ENCODE peak calls at places on chromosomes 13 and 19, in five cellular contexts. L, N, G, W and Y are unnamed samples.

GRCh38 chr19:41706741-41707501 is 1.5 kb upstream of the CEACAM5 start:
- DNase-seq in L (no peak), W (no peak), N (peak), G (peak), Y (no peak)

GRCh38 chr13:41970918-41971317 is 10.0 kb upstream of the VWA8 start:
- DNase-seq in N (no peak), L (no peak), W (no peak), G (no peak), Y (no peak)

GRCh38 chr19:17405250-17406038 is at the start of gene BST2:
- DNase-seq in N (peak), W (no peak), G (peak), L (no peak), Y (peak)

GRCh38 chr13:35283856-35284255 is 192.6 kb downstream of the MAB21L1 start:
- DNase-seq in G (no peak), W (no peak), L (no peak), N (peak), Y (no peak)

GRCh38 chr13:99321709-99322108 is 14.5 kb upstream of the GPR183 start:
- DNase-seq in W (no peak), G (no peak), N (no peak), L (no peak), Y (no peak)

GRCh38 chr13:33169273-33169980 is 116.1 kb downstream of the STARD13 start:
- DNase-seq in N (peak), W (peak), L (peak), G (no peak), Y (no peak)

GRCh38 chr19:47274891-47275865 is 493 bp downstream of the INAFM1 start:
- DNase-seq in L (no peak), G (no peak), N (peak), W (no peak), Y (no peak)

GRCh38 chr13:60642552-60642951 is 245.5 kb downstream of the TDRD3 start:
- DNase-seq in W (no peak), N (no peak), G (no peak), L (no peak), Y (no peak)

GRCh38 chr13:47794963-47795362 is 206.1 kb downstream of the SUCLA2 start:
- DNase-seq in W (no peak), N (peak), G (peak), L (no peak), Y (no peak)

GRCh38 chr13:102726430-102726829 is 31.6 kb upstream of the METTL21C start:
- DNase-seq in L (no peak), G (no peak), N (peak), W (no peak), Y (no peak)

GRCh38 chr13:45500492-45501174 is 35.9 kb downstream of the COG3 start:
- DNase-seq in L (peak), N (peak), G (no peak), W (peak), Y (no peak)

GRCh38 chr13:24863748-24864540 is 100.0 kb downstream of the RNF17 start:
- DNase-seq in W (no peak), N (peak), G (no peak), L (no peak), Y (no peak)

GRCh38 chr13:20441879-20442278 is 83.8 kb downstream of the CRYL1 start:
- DNase-seq in L (no peak), G (no peak), W (no peak), N (no peak), Y (no peak)

GRCh38 chr13:88217372-88217771 is 546.2 kb downstream of the SLITRK5 start:
- DNase-seq in G (no peak), W (no peak), L (no peak), N (no peak), Y (no peak)

GRCh38 chr19:11530432-11530831 is 1.5 kb upstream of the ECSIT start:
- DNase-seq in G (no peak), N (peak), W (no peak), L (no peak), Y (peak)

GRCh38 chr13:111049791-111050538 is 65.1 kb upstream of the ARHGEF7 start:
- DNase-seq in W (no peak), G (no peak), N (peak), L (no peak), Y (no peak)

GRCh38 chr13:23472189-23472588 is 38.7 kb upstream of the SACS start:
- DNase-seq in N (no peak), L (no peak), G (no peak), W (no peak), Y (no peak)

GRCh38 chr19:13054605-13055212 is 47.9 kb downstream of the LYL1 start:
- DNase-seq in N (no peak), L (no peak), W (no peak), G (no peak), Y (no peak)

GRCh38 chr19:42850981-42851717 is 28.4 kb downstream of the PSG1 start:
- DNase-seq in N (peak), L (peak), G (no peak), W (peak), Y (no peak)